ENCODE peak calls at places on chromosomes 1 and 21, in five cellular contexts. A is IMR-90, G is neuronal stem cell, M is H9, E is mesenchymal stem cell. V is an unnamed sample. For H3K4me1, the result is how much of the 10 kb centered on the place peaks cover.

GRCh38 chr1:161258439-161259386 is at the start of gene PCP4L1:
- DNase-seq in G (peak), A (peak), E (peak), M (peak), V (peak)

GRCh38 chr21:25708467-25709065 is 26.1 kb downstream of the ATP5PF start:
- DNase-seq in E (peak), A (peak), M (no peak), G (peak), V (peak)

GRCh38 chr1:159854101-159854692 is 8.3 kb downstream of the VSIG8 start:
- DNase-seq in E (peak), M (peak), G (peak), A (no peak), V (peak)

GRCh38 chr1:8913457-8913856 is 32.2 kb upstream of the CA6 start:
- DNase-seq in A (no peak), M (no peak), E (no peak), G (no peak), V (no peak)

GRCh38 chr21:37198989-37199924 is 67.9 kb downstream of the VPS26C start:
- DNase-seq in A (peak), G (no peak), E (peak), M (no peak), V (no peak)

GRCh38 chr1:173297798-173298391 is 90.8 kb upstream of the TNFSF4 start:
- DNase-seq in A (no peak), E (no peak), G (no peak), M (no peak), V (no peak)

GRCh38 chr21:44285547-44285992 is at the start of gene AIRE:
- DNase-seq in E (peak), M (no peak), A (peak), G (no peak), V (peak)

GRCh38 chr1:18641005-18641941 is 10.6 kb downstream of the PAX7 start:
- DNase-seq in M (no peak), G (no peak), E (no peak), A (no peak), V (peak)

GRCh38 chr1:83024251-83024767 is 974.6 kb downstream of the TTLL7 start:
- DNase-seq in M (no peak), G (no peak), E (no peak), A (no peak), V (no peak)

GRCh38 chr1:232302376-232303049 is 327.4 kb downstream of the SIPA1L2 start:
- DNase-seq in E (no peak), M (no peak), A (no peak), G (no peak), V (peak)

GRCh38 chr21:45356653-45357435 is 48.1 kb upstream of the COL18A1 start:
- DNase-seq in G (no peak), E (no peak), M (no peak), A (no peak), V (peak)

GRCh38 chr21:45358261-45358670 is 46.7 kb upstream of the COL18A1 start:
- DNase-seq in M (no peak), G (no peak), E (no peak), A (no peak), V (no peak)

GRCh38 chr21:45358711-45359310 is 46.2 kb upstream of the COL18A1 start:
- DNase-seq in E (no peak), M (no peak), G (no peak), A (no peak), V (no peak)

GRCh38 chr21:45356251-45356650 is 48.7 kb upstream of the COL18A1 start:
- DNase-seq in E (no peak), A (no peak), G (no peak), M (no peak), V (no peak)

GRCh38 chr21:45357436-45358260 is 47.3 kb upstream of the COL18A1 start:
- DNase-seq in G (no peak), M (no peak), E (no peak), A (no peak), V (no peak)
- H2BK5ac ChIP-seq in G (peak), M (no peak), E (no peak), A (no peak), V (no peak)

GRCh38 chr1:226738421-226738994 is 574 bp downstream of the ITPKB start:
- DNase-seq in A (peak), E (peak), M (peak), G (no peak), V (peak)
- H3K4me1 ChIP-seq in A (under half), E (under half), M (under half), G (under half), V (under half)

GRCh38 chr1:23039308-23039826 is 20.1 kb downstream of the KDM1A start:
- DNase-seq in E (no peak), A (no peak), M (no peak), G (no peak), V (no peak)
- H3K27ac ChIP-seq in E (no peak), A (no peak), M (no peak), G (no peak), V (peak)

GRCh38 chr1:30637183-30637969 is 86.0 kb downstream of the MATN1 start:
- DNase-seq in G (no peak), E (no peak), M (no peak), A (no peak), V (no peak)
- H2BK5ac ChIP-seq in G (no peak), E (no peak), M (no peak), A (no peak), V (no peak)

DNA sequence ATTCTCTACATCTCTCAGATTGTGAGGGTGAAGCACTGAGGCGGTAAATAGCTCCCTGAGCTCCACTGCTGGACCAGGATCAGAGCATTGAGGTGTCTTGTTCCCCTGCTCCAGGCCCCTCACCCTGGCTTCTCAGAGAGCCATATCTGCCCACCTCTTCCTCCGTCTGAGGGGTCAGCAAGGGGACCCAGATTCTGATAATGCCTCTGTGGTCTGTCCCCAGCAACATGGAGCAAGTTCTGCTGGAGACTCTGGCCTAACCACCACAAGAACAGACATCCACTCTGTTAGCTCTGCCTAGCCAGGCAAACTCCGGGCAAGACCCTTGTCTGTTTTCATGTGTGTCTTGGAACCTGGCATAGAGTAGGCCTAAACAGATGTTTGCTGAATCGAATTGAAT is 2.2 kb downstream of the TRAF5 start:
- DNase-seq in A (no peak), G (no peak), M (peak), E (no peak), V (no peak)
- H3K4me1 ChIP-seq in A (under half), G (under half), M (under half), E (under half), V (under half)

GRCh38 chr21:38820471-38821239 is 14.9 kb downstream of the ETS2 start:
- DNase-seq in G (no peak), M (no peak), E (no peak), A (no peak), V (no peak)
- H3K27ac ChIP-seq in G (no peak), M (no peak), E (no peak), A (peak), V (no peak)

GRCh38 chr1:177340601-177341067 is 169.9 kb downstream of the BRINP2 start:
- DNase-seq in M (no peak), A (no peak), E (no peak), G (no peak), V (no peak)

GRCh38 chr1:177338376-177338775 is 167.6 kb downstream of the BRINP2 start:
- DNase-seq in G (no peak), E (no peak), A (no peak), M (no peak), V (no peak)

GRCh38 chr1:177346960-177347359 is 176.2 kb downstream of the BRINP2 start:
- DNase-seq in A (no peak), G (no peak), E (no peak), M (no peak), V (no peak)

GRCh38 chr1:177341773-177342172 is 171.0 kb downstream of the BRINP2 start:
- DNase-seq in M (no peak), A (no peak), E (no peak), G (no peak), V (no peak)

DNA sequence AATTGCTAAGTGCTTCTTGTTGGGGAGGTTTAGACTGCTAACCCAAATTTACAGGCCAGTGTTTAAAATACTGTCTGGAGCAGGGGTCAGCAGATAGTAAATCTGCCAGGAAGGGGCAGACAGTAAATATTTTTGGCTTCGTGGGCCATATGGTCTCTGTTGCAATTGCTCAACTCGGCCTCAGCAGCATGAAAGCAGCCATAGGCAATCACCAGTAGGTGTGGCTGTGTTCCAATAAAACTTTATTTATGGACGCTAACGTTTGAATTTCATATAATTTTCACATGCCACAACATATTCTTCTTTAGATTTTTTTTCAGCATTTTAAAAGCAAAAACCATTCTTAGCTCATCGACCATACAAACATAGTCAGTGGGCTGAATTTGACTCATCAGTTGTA is 172.7 kb downstream of the BRINP2 start:
- DNase-seq in E (peak), A (no peak), M (no peak), G (no peak), V (no peak)
- H2BK5ac ChIP-seq in E (no peak), A (no peak), M (no peak), G (no peak), V (no peak)

GRCh38 chr1:30376054-30376453 is 347.3 kb downstream of the MATN1 start:
- DNase-seq in M (no peak), E (no peak), A (no peak), G (no peak), V (no peak)

GRCh38 chr1:30378991-30379581 is 344.3 kb downstream of the MATN1 start:
- DNase-seq in M (no peak), A (peak), E (peak), G (no peak), V (no peak)

GRCh38 chr1:30378023-30378596 is 345.3 kb downstream of the MATN1 start:
- DNase-seq in A (no peak), G (no peak), M (no peak), E (no peak), V (no peak)

GRCh38 chr1:30375156-30375555 is 348.2 kb downstream of the MATN1 start:
- DNase-seq in M (no peak), G (no peak), E (no peak), A (no peak), V (no peak)

DNA sequence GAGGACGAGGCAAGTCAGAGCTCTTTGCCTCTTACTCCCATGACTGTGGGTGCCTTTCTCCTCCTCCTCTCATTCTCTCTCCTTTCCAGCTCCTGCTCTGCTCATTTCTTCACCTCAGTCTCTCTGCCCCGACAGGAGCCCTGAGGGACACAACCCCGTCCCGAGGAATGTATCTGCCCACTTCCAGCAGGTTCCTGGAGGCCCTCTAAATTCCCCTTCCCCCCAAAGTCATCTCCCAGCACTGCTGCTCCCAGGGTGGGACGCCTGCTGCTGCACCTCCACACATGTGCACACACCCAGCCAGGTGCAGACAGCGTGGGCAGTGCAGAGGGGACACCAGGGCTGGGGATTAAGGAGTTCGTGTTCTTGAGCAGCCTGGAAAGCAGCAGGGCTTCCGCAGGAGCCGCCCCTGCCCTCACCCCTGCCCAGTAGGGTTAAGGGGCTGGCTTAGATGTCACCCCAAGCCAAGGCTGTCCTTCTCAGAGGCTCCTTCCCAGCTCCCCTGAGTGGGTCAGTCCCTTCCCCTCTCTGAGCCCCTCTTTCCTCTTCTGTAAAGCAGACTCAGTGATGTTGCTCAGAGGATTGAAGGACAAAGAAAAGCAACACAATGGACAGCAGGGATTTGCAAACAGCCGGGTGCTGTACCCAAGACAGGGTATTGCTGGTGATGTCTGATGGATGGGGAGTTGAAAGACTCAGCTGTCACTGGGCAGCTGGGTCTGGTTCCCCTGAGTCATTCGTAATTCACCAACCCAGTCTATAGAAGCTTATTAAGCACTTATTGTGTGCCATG is 346.0 kb downstream of the MATN1 start:
- DNase-seq in E (no peak), A (no peak), G (no peak), M (no peak), V (no peak)
- H3K4me1 ChIP-seq in E (under half), A (under half), G (under half), M (under half), V (under half)